ENCODE peak calls at places on chromosomes 7 and 10, in five cellular contexts. Q is fibroblast of lung, I is HCT116, O is esophagus muscularis mucosa, M is fibroblast of pulmonary artery. W is an unnamed sample.

GRCh38 chr7:65379318-65379717 is 5.7 kb downstream of the ZNF92 start:
- DNase-seq in Q (peak), I (no peak), O (no peak), M (peak), W (no peak)

GRCh38 chr7:80781146-80781545 is 137.7 kb downstream of the SEMA3C start:
- DNase-seq in Q (no peak), I (no peak), O (no peak), M (no peak), W (no peak)

GRCh38 chr10:60336901-60337630 is 52.6 kb downstream of the ANK3 start:
- DNase-seq in Q (peak), I (no peak), O (no peak), M (no peak), W (no peak)

GRCh38 chr7:100887955-100888481 is 1.5 kb downstream of the UFSP1 start:
- DNase-seq in Q (no peak), I (no peak), O (no peak), M (no peak), W (no peak)

GRCh38 chr7:137661634-137662033 is 185.1 kb downstream of the DGKI start:
- DNase-seq in Q (no peak), I (no peak), O (no peak), M (no peak), W (no peak)

GRCh38 chr7:16514271-16514670 is 12.4 kb upstream of the LRRC72 start:
- DNase-seq in Q (no peak), I (no peak), O (no peak), M (no peak), W (no peak)

GRCh38 chr10:24603333-24603732 is 120.4 kb downstream of the ARHGAP21 start:
- DNase-seq in Q (peak), I (no peak), O (no peak), M (peak), W (peak)

GRCh38 chr7:91182819-91183405 is 81.3 kb upstream of the FZD1 start:
- DNase-seq in Q (peak), I (no peak), O (no peak), M (peak), W (peak)

DNA sequence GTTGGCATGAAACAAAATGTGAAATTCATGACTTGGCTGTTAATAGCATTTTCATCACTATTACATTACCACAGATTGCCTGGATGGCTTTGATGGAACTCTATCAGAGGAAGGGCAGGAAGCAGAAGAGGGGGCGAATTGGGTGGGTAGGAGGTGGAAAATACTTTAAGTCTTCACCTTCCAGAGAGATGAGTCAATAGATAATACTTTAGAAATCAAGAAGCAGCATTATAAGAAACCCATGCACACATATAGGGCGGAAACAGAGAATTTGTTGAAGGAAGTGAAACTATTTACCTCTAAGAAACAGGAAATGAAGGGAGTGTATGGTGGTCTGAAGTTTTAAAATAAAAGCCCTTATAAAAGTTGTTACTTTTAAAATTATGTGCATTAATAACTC is 152.1 kb upstream of the TARP start:
- DNase-seq in Q (no peak), I (no peak), O (no peak), M (no peak), W (no peak)
- H3K4me3 ChIP-seq in Q (no peak), I (no peak), O (no peak), M (no peak), W (no peak)

DNA sequence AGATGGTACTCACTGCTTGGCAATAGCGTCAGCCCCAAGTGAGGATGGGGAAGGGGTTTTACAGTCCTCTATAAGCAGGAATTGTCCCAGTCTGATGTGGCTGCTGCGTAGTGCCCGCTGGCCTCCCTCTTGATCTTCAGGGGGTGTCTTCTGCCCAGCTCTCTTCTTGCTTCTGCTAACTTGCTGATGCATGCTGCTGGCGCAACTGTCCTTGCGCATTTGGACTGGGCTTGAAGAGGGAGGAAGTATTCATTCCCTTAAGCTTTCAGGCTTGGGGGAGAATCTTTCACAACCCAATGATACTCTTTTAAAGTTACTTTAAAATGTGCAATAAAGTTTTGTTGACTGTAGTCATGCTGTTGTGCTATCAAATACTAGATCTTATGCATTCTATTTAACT is 10.3 kb downstream of the GALNT11 start:
- DNase-seq in Q (no peak), I (no peak), O (no peak), M (no peak), W (no peak)
- H3K4me3 ChIP-seq in Q (no peak), I (no peak), O (no peak), M (no peak), W (no peak)

DNA sequence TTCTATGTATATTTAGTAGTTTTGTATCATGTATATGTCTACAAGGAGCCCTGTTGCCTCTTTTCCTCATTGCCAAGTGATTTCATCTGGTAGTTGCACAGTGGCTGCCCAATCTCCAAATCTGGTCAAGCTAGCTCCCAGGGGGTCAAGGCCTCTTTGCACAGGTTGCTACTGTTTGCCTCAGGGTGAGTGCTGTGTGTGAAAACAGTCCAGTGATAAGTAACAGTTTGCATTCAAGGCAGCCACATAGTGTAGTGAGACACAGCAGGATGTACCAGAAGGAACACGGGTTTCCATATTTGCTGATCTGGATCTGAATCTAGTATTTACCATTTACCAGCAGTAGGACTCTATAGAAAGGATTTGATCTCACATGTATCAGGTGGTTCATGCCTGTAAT is 13.3 kb upstream of the EPC1 start:
- DNase-seq in Q (no peak), I (no peak), O (no peak), M (no peak), W (no peak)
- H3K4me3 ChIP-seq in Q (no peak), I (no peak), O (no peak), M (no peak), W (no peak)

GRCh38 chr7:1569016-1569415 is 816 bp downstream of the PSMG3 start:
- DNase-seq in Q (peak), I (no peak), O (no peak), M (no peak), W (peak)
- H3K4me3 ChIP-seq in Q (peak), I (peak), O (peak), M (peak), W (peak)

GRCh38 chr7:919114-919442 is 35.4 kb downstream of the ADAP1 start:
- DNase-seq in Q (no peak), I (no peak), O (no peak), M (no peak), W (no peak)

GRCh38 chr7:918118-918425 is 36.4 kb downstream of the ADAP1 start:
- DNase-seq in Q (no peak), I (no peak), O (no peak), M (no peak), W (no peak)

GRCh38 chr7:916291-916941 is 38.1 kb downstream of the ADAP1 start:
- DNase-seq in Q (peak), I (no peak), O (no peak), M (no peak), W (no peak)

GRCh38 chr7:918441-919113 is 35.9 kb downstream of the ADAP1 start:
- DNase-seq in Q (no peak), I (no peak), O (no peak), M (no peak), W (no peak)

GRCh38 chr7:917255-918117 is 37.0 kb downstream of the ADAP1 start:
- DNase-seq in Q (no peak), I (no peak), O (no peak), M (no peak), W (no peak)
- H3K4me3 ChIP-seq in Q (no peak), I (no peak), O (no peak), M (no peak), W (no peak)

DNA sequence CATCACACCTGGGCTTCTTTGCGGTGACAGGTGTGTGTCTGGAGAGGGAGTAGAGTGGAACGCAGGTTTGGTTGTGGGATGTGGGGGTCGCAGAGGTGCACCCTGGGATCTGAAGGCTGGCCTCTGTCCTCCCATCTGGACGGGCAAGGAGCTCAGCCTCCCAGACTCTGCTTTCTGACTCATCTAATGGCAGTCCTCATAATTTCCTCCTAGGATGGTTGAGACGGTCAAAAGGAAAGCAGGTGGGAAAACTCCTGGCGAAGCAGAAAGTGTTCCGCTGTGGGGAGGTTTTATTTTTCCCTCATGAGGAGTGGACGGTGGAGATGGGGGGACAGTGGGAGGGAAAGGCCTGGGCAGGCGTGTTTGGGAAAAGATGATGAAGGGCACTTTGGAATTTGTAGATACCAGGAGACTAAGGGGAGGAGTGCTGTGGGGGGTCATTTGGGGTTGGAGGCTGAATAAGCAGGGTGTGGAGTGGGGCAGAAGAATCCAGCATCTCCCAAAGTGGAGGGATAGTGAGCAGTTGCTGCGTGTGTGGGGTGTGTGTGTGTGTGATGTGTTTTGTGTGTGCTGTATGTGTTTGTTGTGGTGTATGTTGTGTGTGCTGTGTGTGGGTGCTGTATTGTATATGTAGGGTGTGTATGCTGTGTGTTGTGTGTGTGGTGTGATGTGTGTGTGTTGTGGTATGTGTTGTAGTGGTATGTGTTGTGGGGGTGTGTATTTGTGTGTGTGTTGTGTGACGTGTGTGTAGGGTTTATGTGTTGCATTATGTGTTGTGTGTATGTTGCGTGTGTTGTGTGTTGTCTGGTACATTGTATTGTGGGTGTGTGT is 97.2 kb upstream of the PODXL start:
- DNase-seq in Q (peak), I (no peak), O (no peak), M (no peak), W (no peak)
- H3K4me3 ChIP-seq in Q (no peak), I (no peak), O (no peak), M (no peak), W (no peak)